ENCODE peak calls at places on chromosomes 16 and 17, in eight cellular contexts. O is cardiac fibroblast; N is stimulated activated CD4-positive, alpha-beta T cell treated with anti-CD3 and anti-CD28 coated beads, Interleukin-4, amount 100 ng/mL, for 1 hour; V is AG20443; R is naive thymus-derived CD4-positive, alpha-beta T cell; G is substantia nigra; H is activated naive CD4-positive, alpha-beta T cell treated with Interleukin-2 at 50 U/mL for 16 hours; I is stomach. C is an unnamed sample.

GRCh38 chr17:10614536-10615155 is 42.5 kb downstream of the MYH3 start:
- DNase-seq in V (peak), N (no peak), O (peak), R (no peak), I (no peak), H (no peak), G (no peak), C (no peak)

GRCh38 chr17:80827646-80828643 is 163.7 kb upstream of the CHMP6 start:
- DNase-seq in O (no peak), G (no peak), R (no peak), N (peak), I (no peak), H (no peak), V (no peak), C (no peak)

GRCh38 chr17:16511515-16511914 is 19.5 kb upstream of the LRRC75A start:
- DNase-seq in R (no peak), O (no peak), V (no peak), H (no peak), G (no peak), I (no peak), N (no peak), C (no peak)

GRCh38 chr17:74192950-74193781 is 10.3 kb upstream of the RPL38 start:
- DNase-seq in O (peak), H (no peak), R (no peak), N (no peak), G (no peak), V (no peak), I (peak), C (no peak)

GRCh38 chr17:61390479-61390791 is 9.2 kb upstream of the TBX2 start:
- DNase-seq in V (no peak), O (no peak), I (no peak), N (no peak), H (no peak), R (no peak), G (no peak), C (no peak)

GRCh38 chr16:57544129-57544653 is 1.7 kb downstream of the ADGRG5 start:
- DNase-seq in I (no peak), G (no peak), O (no peak), N (no peak), R (peak), V (peak), H (peak), C (no peak)

GRCh38 chr17:75504347-75505151 is 10.8 kb downstream of the CASKIN2 start:
- DNase-seq in O (no peak), N (peak), R (peak), G (no peak), I (peak), V (peak), H (peak), C (no peak)

GRCh38 chr16:17224859-17225258 is 245.9 kb downstream of the XYLT1 start:
- DNase-seq in O (peak), N (no peak), G (no peak), I (peak), R (no peak), V (peak), H (no peak), C (peak)

GRCh38 chr17:57600092-57600491 is 145.0 kb downstream of the CCDC182 start:
- DNase-seq in N (no peak), G (no peak), I (no peak), H (peak), V (no peak), O (no peak), R (peak), C (no peak)

GRCh38 chr17:26775219-26775822 is 518.6 kb upstream of the WSB1 start:
- DNase-seq in R (no peak), I (no peak), O (no peak), G (no peak), V (no peak), H (no peak), N (no peak), C (no peak)

GRCh38 chr17:35188111-35188510 is 6.1 kb downstream of the SLC35G3 start:
- DNase-seq in H (no peak), G (no peak), N (no peak), V (no peak), R (no peak), O (no peak), I (no peak), C (no peak)

GRCh38 chr16:56789360-56789759 is 59.4 kb downstream of the NUP93 start:
- DNase-seq in I (peak), H (peak), G (peak), R (no peak), V (peak), N (peak), O (peak), C (no peak)

GRCh38 chr17:27807567-27808470 is 7.5 kb upstream of the NOS2 start:
- DNase-seq in I (peak), V (no peak), R (peak), G (no peak), H (peak), N (peak), O (no peak), C (no peak)

GRCh38 chr16:56824335-56824734 is 40.7 kb upstream of the SLC12A3 start:
- DNase-seq in O (peak), N (no peak), I (peak), R (no peak), G (peak), V (peak), H (no peak), C (no peak)

GRCh38 chr16:48503779-48504178 is 106.2 kb downstream of the N4BP1 start:
- DNase-seq in N (no peak), O (peak), H (no peak), G (no peak), I (no peak), R (no peak), V (peak), C (peak)